ENCODE peak calls at places on chromosomes 13 and 19, in five cellular contexts. R is ELR, T is WERI-Rb-1, D is PC-3, C is activated T-cell treated with anti-CD3 and anti-CD28 coated beads for 1 hour. J is an unnamed sample.

GRCh38 chr13:100197591-100198365 is 108.9 kb downstream of the PCCA start:
- DNase-seq in R (no peak), T (no peak), D (no peak), C (no peak), J (no peak)

GRCh38 chr13:108895220-108895704 is 265.9 kb downstream of the MYO16 start:
- DNase-seq in R (peak), T (no peak), D (peak), C (no peak), J (no peak)

GRCh38 chr13:30051531-30052060 is 201.2 kb upstream of the UBL3 start:
- DNase-seq in R (no peak), T (no peak), D (peak), C (no peak), J (no peak)

GRCh38 chr19:6743714-6744380 is 4.4 kb downstream of the TRIP10 start:
- DNase-seq in R (peak), T (no peak), D (peak), C (no peak), J (no peak)

GRCh38 chr19:42228640-42229039 is 8.5 kb downstream of the ZNF526 start:
- DNase-seq in R (no peak), T (peak), D (no peak), C (no peak), J (no peak)

GRCh38 chr19:4343056-4343844 is at the start of gene MPND:
- DNase-seq in R (peak), T (peak), D (peak), C (peak), J (peak)

GRCh38 chr13:64849174-64849573 is 2381.0 kb downstream of the PCDH9 start:
- DNase-seq in R (no peak), T (no peak), D (no peak), C (no peak), J (no peak)

GRCh38 chr13:33312150-33312908 is 26.8 kb upstream of the STARD13 start:
- DNase-seq in R (peak), T (no peak), D (no peak), C (no peak), J (no peak)

GRCh38 chr13:42078113-42078769 is 29.8 kb downstream of the DGKH start:
- DNase-seq in R (no peak), T (no peak), D (no peak), C (no peak), J (no peak)

GRCh38 chr13:97798171-97798821 is 155.2 kb upstream of the IPO5 start:
- DNase-seq in R (no peak), T (no peak), D (no peak), C (no peak), J (no peak)

GRCh38 chr13:41505209-41505835 is 48.0 kb downstream of the RGCC start:
- DNase-seq in R (peak), T (no peak), D (peak), C (no peak), J (no peak)

GRCh38 chr13:43127103-43127817 is 103.9 kb downstream of the DNAJC15 start:
- DNase-seq in R (no peak), T (no peak), D (no peak), C (no peak), J (no peak)

GRCh38 chr19:52778811-52779210 is 7.8 kb downstream of the ZNF600 start:
- DNase-seq in R (peak), T (no peak), D (no peak), C (no peak), J (no peak)

GRCh38 chr19:33226550-33227241 is 1.0 kb upstream of the SLC7A10 start:
- DNase-seq in R (no peak), T (peak), D (no peak), C (no peak), J (no peak)

GRCh38 chr19:39558623-39559117 is 18.7 kb upstream of the EID2 start:
- DNase-seq in R (no peak), T (no peak), D (no peak), C (no peak), J (no peak)

GRCh38 chr19:58020985-58021384 is 12.8 kb upstream of the ZSCAN1 start:
- DNase-seq in R (no peak), T (no peak), D (no peak), C (no peak), J (no peak)

GRCh38 chr19:17560205-17560595 is 4.8 kb downstream of the COLGALT1 start:
- DNase-seq in R (peak), T (no peak), D (no peak), C (no peak), J (no peak)

GRCh38 chr13:36806102-36806501 is 12.9 kb upstream of the RFXAP start:
- DNase-seq in R (no peak), T (no peak), D (no peak), C (no peak), J (no peak)

GRCh38 chr19:8240274-8241229 is 31.4 kb downstream of the CERS4 start:
- DNase-seq in R (peak), T (peak), D (peak), C (peak), J (peak)

GRCh38 chr19:19259741-19260140 is 13.4 kb downstream of the TM6SF2 start:
- DNase-seq in R (peak), T (peak), D (peak), C (no peak), J (no peak)

GRCh38 chr19:45215391-45216191 is 29.6 kb downstream of the EXOC3L2 start:
- DNase-seq in R (no peak), T (no peak), D (peak), C (no peak), J (no peak)

GRCh38 chr13:100234524-100235136 is 145.7 kb downstream of the PCCA start:
- DNase-seq in R (peak), T (no peak), D (no peak), C (no peak), J (no peak)

GRCh38 chr13:67001363-67001762 is 228.8 kb downstream of the PCDH9 start:
- DNase-seq in R (no peak), T (no peak), D (no peak), C (no peak), J (no peak)

GRCh38 chr13:52925221-52925620 is 76.8 kb upstream of the PCDH8 start:
- DNase-seq in R (no peak), T (no peak), D (no peak), C (no peak), J (no peak)

GRCh38 chr13:43229506-43229905 is 206.1 kb downstream of the DNAJC15 start:
- DNase-seq in R (peak), T (no peak), D (peak), C (no peak), J (no peak)

GRCh38 chr19:13830761-13831481 is 35.7 kb downstream of the ZSWIM4 start:
- DNase-seq in R (no peak), T (no peak), D (no peak), C (no peak), J (no peak)

GRCh38 chr13:47908200-47908902 is 92.7 kb downstream of the SUCLA2 start:
- DNase-seq in R (peak), T (no peak), D (peak), C (no peak), J (no peak)

GRCh38 chr13:31761951-31762350 is 22.6 kb downstream of the RXFP2 start:
- DNase-seq in R (peak), T (no peak), D (no peak), C (no peak), J (no peak)

GRCh38 chr13:28349371-28349770 is 145.6 kb downstream of the FLT1 start:
- DNase-seq in R (no peak), T (no peak), D (no peak), C (no peak), J (no peak)

GRCh38 chr13:29573190-29573589 is 22.3 kb downstream of the SLC7A1 start:
- DNase-seq in R (no peak), T (no peak), D (no peak), C (no peak), J (no peak)

GRCh38 chr19:37251308-37252229 is 33.6 kb downstream of the ZNF383 start:
- DNase-seq in R (peak), T (peak), D (peak), C (no peak), J (peak)

GRCh38 chr19:2080336-2080988 is 15.7 kb downstream of the MOB3A start:
- DNase-seq in R (no peak), T (no peak), D (no peak), C (no peak), J (no peak)

J was measured in omental fat pad.